ENCODE peak calls at places on chromosomes 1 and 21, in seven cellular contexts. R is heart right ventricle; H is neural progenitor cell; G is fibroblast of lung; L is tibial artery; V is left ventricle myocardium inferior; A is CD8-positive, alpha-beta T cell. O is an unnamed sample.

GRCh38 chr1:152107289-152107983 is 7.8 kb downstream of the TCHH start:
- DNase-seq in R (peak; percentile 11), H (no peak), G (no peak), L (no peak), V (no peak), A (no peak), O (peak; percentile 20)

GRCh38 chr1:200367841-200368534 is 41.8 kb downstream of the ZNF281 start:
- DNase-seq in R (no peak), H (no peak), G (peak; percentile 97), L (no peak), V (no peak), A (no peak), O (no peak)

GRCh38 chr1:107941123-107941522 is 23.9 kb downstream of the VAV3 start:
- DNase-seq in R (no peak), H (no peak), G (no peak), L (peak; percentile 69), V (no peak), A (no peak), O (no peak)

GRCh38 chr1:78334952-78335351 is 155.8 kb upstream of the PTGFR start:
- DNase-seq in R (no peak), H (no peak), G (no peak), L (no peak), V (no peak), A (no peak), O (no peak)

GRCh38 chr1:204819495-204819894 is 51.2 kb upstream of the NFASC start:
- DNase-seq in R (no peak), H (no peak), G (no peak), L (no peak), V (no peak), A (no peak), O (no peak)

GRCh38 chr1:5770981-5771765 is 221.1 kb downstream of the NPHP4 start:
- DNase-seq in R (no peak), H (peak; percentile 88), G (no peak), L (no peak), V (no peak), A (no peak), O (no peak)

GRCh38 chr1:238982736-238983135 is 403.6 kb upstream of the CHRM3 start:
- DNase-seq in R (no peak), H (no peak), G (peak; percentile 30), L (no peak), V (no peak), A (no peak), O (no peak)

GRCh38 chr21:27681841-27682240 is 715.0 kb upstream of the ADAMTS5 start:
- DNase-seq in R (no peak), H (no peak), G (peak; percentile 18), L (no peak), V (no peak), A (no peak), O (no peak)

GRCh38 chr21:36705679-36706481 is 7.0 kb downstream of the SIM2 start:
- DNase-seq in R (no peak), H (peak; percentile 72), G (no peak), L (no peak), V (no peak), A (no peak), O (no peak)

GRCh38 chr1:114218397-114219237 is 64.9 kb upstream of the SYT6 start:
- DNase-seq in R (no peak), H (no peak), G (no peak), L (no peak), V (no peak), A (no peak), O (no peak)

GRCh38 chr1:82001345-82001744 is 200.6 kb downstream of the ADGRL2 start:
- DNase-seq in R (no peak), H (peak; percentile 13), G (no peak), L (no peak), V (no peak), A (no peak), O (no peak)

GRCh38 chr1:159854693-159855192 is 7.7 kb downstream of the VSIG8 start:
- DNase-seq in R (peak; percentile 91), H (no peak), G (peak; percentile 89), L (peak; percentile 92), V (peak; percentile 91), A (peak; percentile 77), O (peak; percentile 72)

GRCh38 chr1:62508187-62508758 is 71.4 kb downstream of the USP1 start:
- DNase-seq in R (no peak), H (peak; percentile 17), G (peak; percentile 42), L (no peak), V (no peak), A (no peak), O (no peak)

GRCh38 chr1:153570874-153571273 is 5.2 kb upstream of the S100A2 start:
- DNase-seq in R (no peak), H (no peak), G (no peak), L (no peak), V (no peak), A (no peak), O (no peak)

GRCh38 chr1:55725378-55725777 is 510.2 kb upstream of the USP24 start:
- DNase-seq in R (no peak), H (no peak), G (peak; percentile 66), L (no peak), V (no peak), A (no peak), O (no peak)

GRCh38 chr1:211648336-211648735 is 27.1 kb downstream of the NEK2 start:
- DNase-seq in R (no peak), H (no peak), G (peak; percentile 59), L (no peak), V (no peak), A (no peak), O (no peak)

GRCh38 chr21:39633043-39633442 is 20.3 kb downstream of the B3GALT5 start:
- DNase-seq in R (no peak), H (no peak), G (peak; percentile 77), L (no peak), V (no peak), A (no peak), O (no peak)

GRCh38 chr1:227944066-227944930 is 3.4 kb downstream of the WNT9A start:
- DNase-seq in R (no peak), H (no peak), G (peak; percentile 8), L (peak; percentile 66), V (peak; percentile 71), A (no peak), O (no peak)

GRCh38 chr1:227941509-227942020 is 6.2 kb downstream of the WNT9A start:
- DNase-seq in R (no peak), H (no peak), G (no peak), L (peak; percentile 57), V (no peak), A (no peak), O (no peak)

GRCh38 chr1:227942021-227942715 is 5.6 kb downstream of the WNT9A start:
- DNase-seq in R (no peak), H (peak; percentile 65), G (no peak), L (peak; percentile 60), V (no peak), A (no peak), O (no peak)

GRCh38 chr1:227942716-227943261 is 4.9 kb downstream of the WNT9A start:
- DNase-seq in R (no peak), H (no peak), G (no peak), L (peak; percentile 60), V (no peak), A (no peak), O (no peak)

DNA sequence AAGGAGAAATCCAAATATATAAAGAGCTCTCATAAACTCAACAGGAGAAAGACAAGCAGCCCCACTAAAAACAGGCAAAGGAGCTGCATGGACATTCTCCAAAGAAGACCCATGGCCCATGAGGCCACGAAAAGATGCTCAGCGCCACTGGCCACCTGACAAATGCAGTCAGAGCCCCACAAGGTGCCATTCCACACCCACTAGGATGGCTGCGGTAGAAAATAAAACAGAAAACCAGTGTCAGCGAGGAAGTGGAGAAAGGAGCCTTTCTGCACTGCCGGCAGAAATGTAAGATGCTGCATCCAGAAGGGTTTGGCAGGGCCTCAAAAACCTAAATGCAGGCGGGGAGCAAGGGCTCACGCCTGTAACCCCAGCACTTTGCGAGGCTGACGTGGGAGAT is 4.4 kb downstream of the WNT9A start:
- DNase-seq in R (no peak), H (no peak), G (no peak), L (no peak), V (no peak), A (no peak), O (no peak)
- H3K4me1 ChIP-seq in R (peaks cover 8% of the 10 kb centered on the region), H (peaks cover 5% of the 10 kb centered on the region), G (no peaks in the 10 kb centered on the region), L (peaks cover 28% of the 10 kb centered on the region), V (peaks cover 61% of the 10 kb centered on the region), A (peaks cover 16% of the 10 kb centered on the region), O (peaks cover 7% of the 10 kb centered on the region)

DNA sequence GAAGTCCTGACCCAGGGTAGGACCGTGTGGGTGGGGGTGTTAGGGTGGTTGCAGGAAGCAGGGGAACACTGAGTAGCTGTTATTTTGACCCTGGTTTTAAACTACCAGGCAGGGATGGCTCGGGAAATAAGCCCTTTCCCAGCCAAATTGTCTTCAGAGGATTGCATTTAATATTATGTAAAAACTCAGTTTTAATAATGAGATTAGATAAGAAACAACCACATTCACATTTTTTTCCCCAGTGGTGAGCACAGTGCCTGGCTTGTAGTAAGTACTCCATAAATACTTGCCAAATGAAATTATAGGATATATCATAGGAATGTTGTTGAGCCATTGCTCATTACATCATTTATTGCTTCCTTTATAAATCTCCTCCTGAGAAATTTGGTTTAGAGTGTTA is 3.1 kb upstream of the ACP6 start:
- DNase-seq in R (no peak), H (no peak), G (peak; percentile 76), L (no peak), V (no peak), A (no peak), O (no peak)
- H3K4me1 ChIP-seq in R (no peaks in the 10 kb centered on the region), H (peaks cover 22% of the 10 kb centered on the region), G (peaks cover 2% of the 10 kb centered on the region), L (peaks cover 9% of the 10 kb centered on the region), V (peaks cover 20% of the 10 kb centered on the region), A (peaks cover 9% of the 10 kb centered on the region), O (no peaks in the 10 kb centered on the region)

GRCh38 chr1:206723500-206724472 is 39.1 kb downstream of the MAPKAPK2 start:
- DNase-seq in R (peak; percentile 56), H (peak; percentile 34), G (peak; percentile 93), L (peak; percentile 81), V (peak; percentile 40), A (no peak), O (no peak)
- H3K4me1 ChIP-seq in R (peaks cover 39% of the 10 kb centered on the region), H (peaks cover 13% of the 10 kb centered on the region), G (peaks cover 13% of the 10 kb centered on the region), L (peaks cover 94% of the 10 kb centered on the region), V (peaks cover 100% of the 10 kb centered on the region), A (peaks cover 27% of the 10 kb centered on the region), O (peaks cover 17% of the 10 kb centered on the region)

GRCh38 chr1:111195002-111195684 is 5.3 kb downstream of the DENND2D start:
- DNase-seq in R (no peak), H (no peak), G (no peak), L (no peak), V (no peak), A (no peak), O (no peak)

GRCh38 chr1:111198836-111199235 is 1.6 kb downstream of the DENND2D start:
- DNase-seq in R (no peak), H (no peak), G (no peak), L (no peak), V (no peak), A (no peak), O (no peak)

GRCh38 chr1:111193712-111194480 is 6.5 kb downstream of the DENND2D start:
- DNase-seq in R (no peak), H (no peak), G (no peak), L (no peak), V (no peak), A (no peak), O (no peak)

GRCh38 chr1:111197598-111198289 is 2.7 kb downstream of the DENND2D start:
- DNase-seq in R (no peak), H (peak; percentile 64), G (peak; percentile 15), L (no peak), V (no peak), A (peak; percentile 78), O (no peak)

DNA sequence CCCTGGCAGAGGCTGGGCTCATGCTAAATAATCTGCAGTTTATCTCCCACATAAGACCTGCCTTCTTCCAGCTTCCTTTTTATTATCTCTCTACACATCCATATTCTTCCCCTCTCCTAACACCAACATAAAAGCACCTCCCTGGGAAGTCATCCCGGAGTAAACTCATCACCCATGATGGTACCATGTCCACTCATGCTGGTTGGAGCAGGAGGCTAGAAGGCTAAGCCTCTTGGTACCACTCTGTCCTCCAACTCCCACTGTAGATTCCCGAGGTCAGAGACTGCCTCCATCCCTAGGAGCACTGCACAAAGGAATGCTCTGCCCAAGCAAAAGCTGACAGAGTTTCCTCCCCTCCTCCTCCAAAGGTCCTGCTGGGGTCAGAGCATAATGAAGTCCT is 4.2 kb downstream of the DENND2D start:
- DNase-seq in R (no peak), H (no peak), G (no peak), L (no peak), V (no peak), A (no peak), O (no peak)
- H3K4me1 ChIP-seq in R (no peaks in the 10 kb centered on the region), H (no peaks in the 10 kb centered on the region), G (peaks cover 21% of the 10 kb centered on the region), L (peaks cover 8% of the 10 kb centered on the region), V (peaks cover 10% of the 10 kb centered on the region), A (peaks cover 62% of the 10 kb centered on the region), O (peaks cover 67% of the 10 kb centered on the region)

O was measured in naive thymus-derived CD4-positive, alpha-beta T cell.